ENCODE peak calls at places on chromosomes 6 and 20, in nine cellular contexts. One of them, this sample, is unnamed.

GRCh38 chr20:51553897-51554504 is 11.5 kb upstream of the NFATC2 start:
- DNase-seq in fibroblast of pulmonary artery: peak
- DNase-seq in breast epithelium: no peak
- DNase-seq in right atrium auricular region: no peak
- DNase-seq in sigmoid colon: no peak
- DNase-seq in cardiac muscle cell: no peak
- DNase-seq in KG1: no peak
- DNase-seq in spleen: no peak
- DNase-seq in occipital lobe: no peak
- DNase-seq in this sample: no peak

GRCh38 chr6:16762265-16762546 is 946 bp upstream of the ATXN1 start:
- DNase-seq in spleen: no peak
- DNase-seq in cardiac muscle cell: no peak
- DNase-seq in fibroblast of pulmonary artery: no peak
- DNase-seq in right atrium auricular region: no peak
- DNase-seq in sigmoid colon: no peak
- DNase-seq in breast epithelium: no peak
- DNase-seq in KG1: no peak
- DNase-seq in occipital lobe: no peak
- DNase-seq in this sample: no peak

GRCh38 chr20:835220-836045 is 1.9 kb downstream of the FAM110A start:
- DNase-seq in right atrium auricular region: no peak
- DNase-seq in cardiac muscle cell: peak
- DNase-seq in sigmoid colon: no peak
- DNase-seq in breast epithelium: no peak
- DNase-seq in KG1: no peak
- DNase-seq in occipital lobe: no peak
- DNase-seq in fibroblast of pulmonary artery: no peak
- DNase-seq in spleen: peak
- DNase-seq in this sample: no peak

GRCh38 chr6:84568971-84569370 is 195.4 kb downstream of the TBX18 start:
- DNase-seq in fibroblast of pulmonary artery: peak
- DNase-seq in breast epithelium: no peak
- DNase-seq in cardiac muscle cell: no peak
- DNase-seq in KG1: no peak
- DNase-seq in right atrium auricular region: no peak
- DNase-seq in spleen: no peak
- DNase-seq in sigmoid colon: no peak
- DNase-seq in occipital lobe: no peak
- DNase-seq in this sample: no peak

GRCh38 chr6:107564223-107564855 is 74.4 kb downstream of the SOBP start:
- DNase-seq in breast epithelium: no peak
- DNase-seq in spleen: no peak
- DNase-seq in sigmoid colon: no peak
- DNase-seq in cardiac muscle cell: no peak
- DNase-seq in KG1: no peak
- DNase-seq in right atrium auricular region: no peak
- DNase-seq in occipital lobe: no peak
- DNase-seq in fibroblast of pulmonary artery: no peak
- DNase-seq in this sample: no peak

GRCh38 chr6:12066297-12066696 is 54.2 kb downstream of the HIVEP1 start:
- DNase-seq in spleen: no peak
- DNase-seq in cardiac muscle cell: no peak
- DNase-seq in sigmoid colon: no peak
- DNase-seq in breast epithelium: no peak
- DNase-seq in right atrium auricular region: no peak
- DNase-seq in occipital lobe: no peak
- DNase-seq in KG1: no peak
- DNase-seq in fibroblast of pulmonary artery: peak
- DNase-seq in this sample: no peak

GRCh38 chr6:10138917-10139316 is 276.0 kb downstream of the TFAP2A start:
- DNase-seq in spleen: no peak
- DNase-seq in KG1: no peak
- DNase-seq in breast epithelium: no peak
- DNase-seq in fibroblast of pulmonary artery: peak
- DNase-seq in right atrium auricular region: no peak
- DNase-seq in cardiac muscle cell: no peak
- DNase-seq in occipital lobe: no peak
- DNase-seq in sigmoid colon: no peak
- DNase-seq in this sample: no peak

GRCh38 chr20:36792422-36792821 is 18.9 kb upstream of the DSN1 start:
- DNase-seq in fibroblast of pulmonary artery: peak
- DNase-seq in breast epithelium: no peak
- DNase-seq in KG1: no peak
- DNase-seq in occipital lobe: no peak
- DNase-seq in cardiac muscle cell: peak
- DNase-seq in right atrium auricular region: no peak
- DNase-seq in sigmoid colon: no peak
- DNase-seq in spleen: no peak
- DNase-seq in this sample: no peak

GRCh38 chr6:158566207-158566818 is 6.4 kb downstream of the TMEM181 start:
- DNase-seq in right atrium auricular region: no peak
- DNase-seq in fibroblast of pulmonary artery: no peak
- DNase-seq in KG1: no peak
- DNase-seq in sigmoid colon: no peak
- DNase-seq in occipital lobe: no peak
- DNase-seq in breast epithelium: peak
- DNase-seq in cardiac muscle cell: no peak
- DNase-seq in spleen: no peak
- DNase-seq in this sample: no peak

GRCh38 chr20:36391456-36391855 is 85.3 kb downstream of the DLGAP4 start:
- DNase-seq in cardiac muscle cell: no peak
- DNase-seq in fibroblast of pulmonary artery: peak
- DNase-seq in occipital lobe: peak
- DNase-seq in sigmoid colon: no peak
- DNase-seq in right atrium auricular region: no peak
- DNase-seq in spleen: no peak
- DNase-seq in breast epithelium: no peak
- DNase-seq in KG1: no peak
- DNase-seq in this sample: no peak

GRCh38 chr20:57483287-57484050 is 41.5 kb downstream of the CTCFL start:
- DNase-seq in KG1: no peak
- DNase-seq in fibroblast of pulmonary artery: no peak
- DNase-seq in right atrium auricular region: no peak
- DNase-seq in breast epithelium: peak
- DNase-seq in sigmoid colon: no peak
- DNase-seq in spleen: peak
- DNase-seq in cardiac muscle cell: no peak
- DNase-seq in occipital lobe: no peak
- DNase-seq in this sample: no peak

GRCh38 chr20:63635431-63636141 is 8.7 kb upstream of the GMEB2 start:
- DNase-seq in breast epithelium: no peak
- DNase-seq in fibroblast of pulmonary artery: no peak
- DNase-seq in right atrium auricular region: no peak
- DNase-seq in cardiac muscle cell: no peak
- DNase-seq in spleen: peak
- DNase-seq in sigmoid colon: no peak
- DNase-seq in occipital lobe: no peak
- DNase-seq in KG1: peak
- DNase-seq in this sample: no peak

GRCh38 chr6:124158024-124158423 is 354.4 kb downstream of the NKAIN2 start:
- DNase-seq in fibroblast of pulmonary artery: no peak
- DNase-seq in breast epithelium: no peak
- DNase-seq in KG1: no peak
- DNase-seq in cardiac muscle cell: no peak
- DNase-seq in occipital lobe: no peak
- DNase-seq in spleen: no peak
- DNase-seq in sigmoid colon: no peak
- DNase-seq in right atrium auricular region: no peak
- DNase-seq in this sample: no peak

GRCh38 chr6:155327326-155328073 is 13.2 kb upstream of the TFB1M start:
- DNase-seq in right atrium auricular region: peak
- DNase-seq in cardiac muscle cell: peak
- DNase-seq in fibroblast of pulmonary artery: peak
- DNase-seq in breast epithelium: no peak
- DNase-seq in sigmoid colon: peak
- DNase-seq in spleen: no peak
- DNase-seq in KG1: peak
- DNase-seq in occipital lobe: no peak
- DNase-seq in this sample: no peak

GRCh38 chr6:99348823-99349619 is 453 bp downstream of the FAXC start:
- DNase-seq in breast epithelium: no peak
- DNase-seq in right atrium auricular region: no peak
- DNase-seq in fibroblast of pulmonary artery: no peak
- DNase-seq in KG1: no peak
- DNase-seq in cardiac muscle cell: peak
- DNase-seq in sigmoid colon: peak
- DNase-seq in spleen: no peak
- DNase-seq in occipital lobe: no peak
- DNase-seq in this sample: no peak